ENCODE peak calls at places on chromosome 12, in four cellular contexts. Q is H4; S is activated naive CD4-positive, alpha-beta T cell treated with anti-CD3 and anti-CD28 coated beads for 36 hours; N is GM23248. T is an unnamed sample.

GRCh38 chr12:77113971-77114370 is 48.6 kb upstream of the E2F7 start:
- DNase-seq in Q (no peak), N (peak), S (no peak), T (no peak)

GRCh38 chr12:57027805-57028153 is 11.4 kb upstream of the TAC3 start:
- DNase-seq in N (no peak), S (peak), Q (no peak), T (no peak)

GRCh38 chr12:131808744-131809371 is 19.3 kb upstream of the MMP17 start:
- DNase-seq in N (peak), S (peak), Q (no peak), T (peak)

GRCh38 chr12:28191690-28192089 is 1.4 kb downstream of the CCDC91 start:
- DNase-seq in Q (no peak), N (peak), S (no peak), T (peak)

GRCh38 chr12:57894577-57895292 is 46.6 kb upstream of the ATP23 start:
- DNase-seq in Q (no peak), N (peak), S (peak), T (no peak)

GRCh38 chr12:18578191-18578590 is 159.6 kb downstream of the PLCZ1 start:
- DNase-seq in Q (no peak), N (peak), S (no peak), T (no peak)

GRCh38 chr12:42617622-42618021 is 28.1 kb upstream of the PRICKLE1 start:
- DNase-seq in Q (no peak), N (no peak), S (no peak), T (no peak)

GRCh38 chr12:52436828-52437474 is 2.8 kb upstream of the KRT75 start:
- DNase-seq in S (no peak), Q (no peak), N (no peak), T (no peak)

GRCh38 chr12:109741286-109741969 is 27.8 kb downstream of the FAM222A start:
- DNase-seq in Q (no peak), S (no peak), N (no peak), T (no peak)

GRCh38 chr12:998020-998874 is 7.2 kb downstream of the ERC1 start:
- DNase-seq in N (no peak), S (no peak), Q (no peak), T (no peak)

GRCh38 chr12:90449611-90450010 is 505.4 kb downstream of the CCER1 start:
- DNase-seq in S (no peak), N (no peak), Q (no peak), T (no peak)

GRCh38 chr12:106248177-106248848 is 493 bp upstream of the CKAP4 start:
- DNase-seq in Q (peak), S (peak), N (peak), T (peak)

GRCh38 chr12:91902860-91903683 is 242.6 kb downstream of the BTG1 start:
- DNase-seq in Q (no peak), N (peak), S (no peak), T (no peak)

GRCh38 chr12:32400114-32400672 is 835 bp downstream of the FGD4 start:
- DNase-seq in N (no peak), S (no peak), Q (no peak), T (no peak)

GRCh38 chr12:3463927-3464326 is 27.1 kb upstream of the PRMT8 start:
- DNase-seq in N (no peak), Q (peak), S (no peak), T (no peak)

GRCh38 chr12:83537428-83538053 is 850.8 kb downstream of the TMTC2 start:
- DNase-seq in Q (no peak), S (no peak), N (peak), T (no peak)

GRCh38 chr12:99223554-99223953 is 424.0 kb upstream of the GARIN6 start:
- DNase-seq in Q (no peak), S (no peak), N (no peak), T (no peak)

GRCh38 chr12:80925237-80925636 is 12.5 kb downstream of the LIN7A start:
- DNase-seq in S (no peak), N (no peak), Q (no peak), T (no peak)

GRCh38 chr12:43112101-43112661 is 439.8 kb downstream of the ADAMTS20 start:
- DNase-seq in N (no peak), S (no peak), Q (no peak), T (no peak)

GRCh38 chr12:10705655-10706054 is 17.5 kb downstream of the YBX3 start:
- DNase-seq in N (peak), Q (no peak), S (no peak), T (no peak)

GRCh38 chr12:117671734-117672133 is 297.1 kb downstream of the KSR2 start:
- DNase-seq in S (peak), N (peak), Q (no peak), T (peak)

T was measured in KBM-7.